ENCODE peak calls at places on chromosomes 5 and 9, in seven cellular contexts. J is B cell, F is sigmoid colon, U is heart right ventricle, A is WTC11, N is HFFc6, P is endothelial cell. L is an unnamed sample.

GRCh38 chr5:64900618-64901017 is 131.9 kb downstream of the CWC27 start:
- DNase-seq in J (no peak), F (no peak), U (no peak), A (no peak), N (no peak), P (no peak), L (no peak)

GRCh38 chr9:81096667-81097066 is 592.7 kb downstream of the TLE1 start:
- DNase-seq in J (no peak), F (no peak), U (no peak), A (no peak), N (no peak), P (no peak), L (no peak)

GRCh38 chr5:133782736-133783135 is 170.4 kb upstream of the FSTL4 start:
- DNase-seq in J (no peak), F (no peak), U (no peak), A (no peak), N (no peak), P (no peak), L (no peak)

GRCh38 chr9:129164246-129164930 is 13.7 kb downstream of the IER5L start:
- DNase-seq in J (no peak), F (peak; percentile 90), U (peak; percentile 50), A (no peak), N (no peak), P (no peak), L (no peak)

GRCh38 chr5:156678484-156678883 is 171.6 kb upstream of the PPP1R2B start:
- DNase-seq in J (no peak), F (no peak), U (no peak), A (no peak), N (no peak), P (no peak), L (no peak)

GRCh38 chr5:154444559-154445421 is 1.0 kb upstream of the SAP30L start:
- DNase-seq in J (no peak), F (no peak), U (peak; percentile 5), A (peak; percentile 40), N (no peak), P (peak; percentile 28), L (peak; percentile 31)

GRCh38 chr5:135263022-135263668 is 135.9 kb downstream of the MACROH2A1 start:
- DNase-seq in J (no peak), F (no peak), U (no peak), A (no peak), N (no peak), P (no peak), L (no peak)

GRCh38 chr5:64767959-64768357 is 533 bp downstream of the SREK1IP1 start:
- DNase-seq in J (no peak), F (no peak), U (no peak), A (peak; percentile 16), N (no peak), P (no peak), L (no peak)

GRCh38 chr5:72324186-72324825 is 4.1 kb downstream of the PTCD2 start:
- DNase-seq in J (no peak), F (no peak), U (no peak), A (no peak), N (no peak), P (no peak), L (no peak)

GRCh38 chr9:134690301-134690751 is 48.7 kb downstream of the COL5A1 start:
- DNase-seq in J (no peak), F (peak; percentile 59), U (no peak), A (no peak), N (no peak), P (no peak), L (no peak)

GRCh38 chr9:134688231-134688630 is 46.6 kb downstream of the COL5A1 start:
- DNase-seq in J (no peak), F (peak; percentile 59), U (no peak), A (no peak), N (no peak), P (no peak), L (no peak)

GRCh38 chr9:134688661-134689319 is 47.2 kb downstream of the COL5A1 start:
- DNase-seq in J (no peak), F (peak; percentile 64), U (no peak), A (no peak), N (no peak), P (no peak), L (no peak)

GRCh38 chr9:134690946-134691694 is 49.5 kb downstream of the COL5A1 start:
- DNase-seq in J (no peak), F (peak; percentile 64), U (peak; percentile 52), A (no peak), N (peak; percentile 59), P (no peak), L (no peak)

DNA sequence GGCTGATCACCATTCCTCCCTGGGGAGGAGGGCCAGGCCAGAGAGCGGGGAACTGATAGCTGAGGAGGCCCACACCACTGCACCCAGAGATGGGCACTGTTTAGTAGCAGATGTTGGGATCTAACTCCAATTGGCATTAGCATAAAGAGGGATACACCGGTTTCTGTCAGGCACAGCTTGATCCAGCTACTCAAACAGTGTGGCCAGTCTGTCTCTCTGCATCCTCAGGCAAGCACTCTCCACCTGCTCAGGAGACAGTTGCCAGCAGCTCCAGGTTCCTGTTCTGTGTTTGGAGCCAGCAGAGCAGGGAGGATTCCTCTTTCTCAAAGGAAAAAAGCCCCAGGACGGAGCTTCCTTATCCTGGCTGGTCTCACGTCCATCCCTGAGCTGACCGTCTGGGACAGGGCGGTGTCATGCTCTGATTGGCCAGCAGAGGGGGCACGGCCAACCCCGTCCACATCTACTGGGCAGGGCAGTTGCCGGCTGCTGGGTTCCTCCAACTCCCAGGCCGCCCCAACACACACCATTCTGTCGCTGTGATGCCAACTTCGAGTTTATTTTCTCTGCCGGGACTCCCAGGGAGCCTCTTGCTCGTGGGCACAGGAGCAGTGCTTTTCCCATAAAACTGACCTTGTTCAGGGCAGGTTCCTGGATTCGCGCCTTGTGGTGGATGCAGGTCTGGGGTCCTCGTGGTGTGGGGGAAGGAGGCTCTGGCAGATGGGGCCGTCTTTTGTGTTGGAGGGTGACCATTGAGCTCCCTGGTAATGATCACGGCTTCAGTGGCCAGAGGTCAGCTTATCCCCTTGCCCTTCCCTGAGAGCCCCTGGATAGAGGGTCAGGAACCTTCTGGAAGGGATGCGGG is 47.9 kb downstream of the COL5A1 start:
- DNase-seq in J (no peak), F (peak; percentile 91), U (peak; percentile 70), A (peak; percentile 84), N (peak; percentile 32), P (peak; percentile 86), L (peak; percentile 67)
- TF ChIP-seq CTCF in J (peak; percentile 53), F (peak; percentile 95), U (peak; percentile 66), A (peak; percentile 88), N (peak; percentile 90), P (peak; percentile 82), L (peak; percentile 76)

GRCh38 chr5:159049844-159050318 is 49.8 kb downstream of the EBF1 start:
- DNase-seq in J (no peak), F (no peak), U (peak; percentile 27), A (no peak), N (no peak), P (no peak), L (no peak)
- TF ChIP-seq CTCF in J (peak; percentile 61), F (peak; percentile 37), U (peak; percentile 14), A (no peak), N (peak; percentile 35), P (no peak), L (no peak)

DNA sequence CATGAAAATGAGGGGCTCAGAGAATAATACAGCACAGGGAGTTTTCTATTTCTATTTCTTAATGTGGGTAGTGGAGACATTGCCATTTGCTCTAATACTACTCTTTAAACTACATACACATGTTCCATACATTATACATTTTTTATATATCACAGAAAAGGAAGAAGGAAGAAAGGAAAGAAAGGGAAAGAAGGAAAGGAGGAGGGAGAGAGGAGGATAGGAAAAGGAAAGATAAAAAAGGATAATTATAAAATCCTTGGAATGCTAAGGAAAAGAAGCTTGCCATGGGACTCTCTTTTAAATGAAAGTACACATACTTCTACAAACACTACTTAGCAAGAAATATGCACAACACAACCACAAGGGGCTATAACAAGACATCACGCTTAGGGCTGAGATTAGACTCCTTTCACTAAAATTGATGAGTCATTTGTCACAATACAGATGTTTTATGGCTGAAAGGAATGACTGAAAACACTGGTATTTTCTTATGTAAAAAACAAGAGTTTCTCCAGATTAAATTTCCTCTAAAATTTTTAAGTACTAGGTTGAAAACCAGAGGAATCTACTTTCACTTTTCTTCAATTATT is 219.8 kb downstream of the ARL15 start:
- DNase-seq in J (no peak), F (no peak), U (no peak), A (no peak), N (peak; percentile 78), P (no peak), L (no peak)
- TF ChIP-seq CTCF in J (no peak), F (no peak), U (no peak), A (no peak), N (peak; percentile 75), P (no peak), L (no peak)

DNA sequence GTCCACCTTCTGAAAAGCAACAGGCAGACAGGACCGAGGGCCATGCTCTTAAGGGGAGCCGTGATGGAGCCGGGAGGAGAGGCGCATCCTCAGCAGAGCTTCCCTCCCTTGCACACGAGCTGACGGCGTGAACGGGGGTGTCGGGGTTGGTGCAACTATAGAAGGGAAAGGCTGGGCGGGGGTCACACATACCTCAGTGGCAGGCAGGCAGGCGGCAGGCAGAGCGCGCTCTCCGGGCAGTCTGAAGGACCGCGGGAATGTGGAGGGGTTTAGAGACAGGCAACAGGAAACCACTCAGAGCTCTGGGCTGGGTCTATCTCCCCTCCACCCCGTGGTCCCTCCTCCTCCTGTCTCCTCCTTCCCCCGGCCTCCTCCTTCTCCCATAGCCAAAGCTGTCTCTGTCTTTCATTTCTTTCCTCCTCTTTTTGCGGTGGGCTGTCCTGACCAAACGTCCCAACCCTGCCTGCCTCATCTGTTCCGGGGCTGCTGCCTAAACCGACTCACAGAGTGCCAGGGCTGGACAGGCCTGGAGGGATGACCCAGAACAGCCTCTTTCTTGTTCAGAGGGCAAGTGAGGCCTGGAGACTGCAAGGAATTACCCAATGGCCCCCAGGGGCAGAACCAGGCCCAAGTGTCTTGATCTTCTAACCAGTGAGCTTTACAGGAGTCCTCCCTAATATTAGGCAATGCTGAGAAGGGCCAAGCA is at the start of gene SPARC:
- DNase-seq in J (no peak), F (peak; percentile 94), U (peak; percentile 87), A (peak; percentile 78), N (peak; percentile 95), P (peak; percentile 53), L (peak; percentile 52)
- TF ChIP-seq CTCF in J (no peak), F (no peak), U (no peak), A (no peak), N (no peak), P (no peak), L (no peak)

DNA sequence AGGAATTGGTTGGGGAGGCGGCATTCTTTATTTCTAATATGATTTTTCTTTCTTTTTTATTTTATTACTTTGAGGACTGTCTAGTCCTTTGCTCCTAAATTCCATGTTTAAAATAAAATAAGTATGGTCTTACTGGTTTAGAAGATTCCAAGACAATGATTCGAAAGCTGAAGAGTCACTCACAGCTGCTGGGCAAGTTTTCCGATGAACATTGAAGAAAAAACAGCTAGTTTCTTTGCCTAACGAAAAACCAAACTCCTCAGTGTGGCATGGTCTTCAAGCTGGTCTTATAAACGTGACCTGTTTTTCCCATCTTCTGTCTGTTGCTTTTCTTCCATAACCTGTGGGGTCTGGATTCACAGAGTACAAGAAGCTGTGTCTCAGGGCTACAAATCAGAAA is 25.1 kb downstream of the ZNF474 start:
- DNase-seq in J (no peak), F (no peak), U (no peak), A (no peak), N (peak; percentile 58), P (no peak), L (no peak)
- TF ChIP-seq CTCF in J (no peak), F (no peak), U (no peak), A (no peak), N (no peak), P (no peak), L (no peak)